ENCODE peak calls at places on chromosome 11, in four cellular contexts. H is tibial nerve, C is kidney, S is uterus. X is an unnamed sample. For H3K36me3, the result is how much of the 10 kb centered on the place peaks cover.

GRCh38 chr11:3732671-3733070 is 61.5 kb upstream of the CHRNA10 start:
- DNase-seq in H (no peak), C (no peak), S (no peak), X (no peak)

GRCh38 chr11:12963789-12964536 is 45.2 kb upstream of the RASSF10 start:
- DNase-seq in H (peak), C (no peak), S (peak), X (peak)

GRCh38 chr11:40203606-40204005 is 1255.8 kb downstream of the LRRC4C start:
- DNase-seq in H (no peak), C (no peak), S (no peak), X (no peak)

GRCh38 chr11:124725719-124726105 is 14.0 kb upstream of the NRGN start:
- DNase-seq in H (no peak), C (no peak), S (no peak), X (no peak)

GRCh38 chr11:28759311-28759710 is 651.1 kb downstream of the METTL15 start:
- DNase-seq in H (no peak), C (no peak), S (no peak), X (peak)

GRCh38 chr11:115869780-115870431 is 365.7 kb upstream of the CADM1 start:
- DNase-seq in H (no peak), C (no peak), S (no peak), X (no peak)

GRCh38 chr11:74956387-74956786 is 7.3 kb downstream of the SPCS2 start:
- DNase-seq in H (no peak), C (no peak), S (no peak), X (no peak)

GRCh38 chr11:65580031-65580692 is 4.3 kb downstream of the EHBP1L1 start:
- DNase-seq in H (no peak), C (no peak), S (no peak), X (no peak)

GRCh38 chr11:18775492-18776292 is 15.9 kb downstream of the PTPN5 start:
- DNase-seq in H (peak), C (peak), S (no peak), X (peak)

GRCh38 chr11:84714316-84714780 is 912.8 kb downstream of the DLG2 start:
- DNase-seq in H (no peak), C (no peak), S (no peak), X (peak)

GRCh38 chr11:116294630-116295029 is 478.2 kb downstream of the BUD13 start:
- DNase-seq in H (no peak), C (no peak), S (no peak), X (no peak)

GRCh38 chr11:10328314-10329090 is 23.6 kb downstream of the ADM start:
- DNase-seq in H (no peak), C (no peak), S (no peak), X (no peak)

GRCh38 chr11:25625094-25625493 is 706.8 kb upstream of the ANO3 start:
- DNase-seq in H (no peak), C (no peak), S (no peak), X (no peak)

DNA sequence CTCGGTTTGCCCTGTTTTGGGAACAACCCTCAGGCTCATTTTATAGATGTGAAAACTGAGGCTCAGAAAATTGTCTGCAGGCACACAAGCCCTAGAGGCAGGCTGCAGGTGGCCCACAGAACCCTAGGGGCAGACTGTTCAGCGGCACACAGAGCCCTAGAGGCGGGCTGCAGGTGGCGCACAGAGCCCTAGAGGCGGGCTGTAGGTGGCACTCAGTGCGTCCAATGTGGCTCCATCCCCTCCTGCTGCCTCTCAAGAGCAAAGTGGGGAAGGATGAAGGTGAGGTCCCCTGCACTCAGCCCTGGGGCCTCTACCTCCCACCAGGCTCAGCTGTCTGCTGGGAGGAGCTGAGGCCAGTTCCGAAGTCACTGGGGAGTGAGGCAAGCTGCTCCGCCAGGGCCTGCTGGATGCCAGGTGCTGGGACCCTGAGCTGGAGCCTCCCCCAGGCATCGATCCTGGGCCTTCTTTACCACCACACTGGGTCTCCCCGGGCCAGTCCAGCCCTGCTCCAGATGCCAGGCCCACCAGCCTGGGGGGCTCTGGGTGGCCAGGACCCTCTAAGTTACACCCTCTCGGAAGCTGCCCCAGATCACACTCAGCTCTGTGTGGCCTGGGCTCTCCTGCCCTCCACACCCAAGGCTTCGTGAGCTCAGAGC is 2.3 kb downstream of the ACY3 start:
- DNase-seq in H (no peak), C (no peak), S (no peak), X (peak)
- TF ChIP-seq CTCF in H (no peak), C (peak), S (no peak), X (peak)

GRCh38 chr11:26960265-26960664 is 33.6 kb upstream of the FIBIN start:
- DNase-seq in H (no peak), C (no peak), S (no peak), X (no peak)

GRCh38 chr11:26963764-26964163 is 30.1 kb upstream of the FIBIN start:
- DNase-seq in H (no peak), C (no peak), S (no peak), X (no peak)

GRCh38 chr11:26958005-26958404 is 35.9 kb upstream of the FIBIN start:
- DNase-seq in H (no peak), C (no peak), S (no peak), X (no peak)

GRCh38 chr11:26953770-26954392 is 40.0 kb upstream of the FIBIN start:
- DNase-seq in H (no peak), C (no peak), S (no peak), X (no peak)

GRCh38 chr11:26958650-26959049 is 35.3 kb upstream of the FIBIN start:
- DNase-seq in H (no peak), C (no peak), S (no peak), X (no peak)
- H3K36me3 ChIP-seq in H (under half), C (under half), S (under half), X (under half)

GRCh38 chr11:118238397-118238796 is 13.6 kb upstream of the JAML start:
- DNase-seq in H (no peak), C (no peak), S (no peak), X (no peak)
- H3K27ac ChIP-seq in H (no peak), C (no peak), S (no peak), X (no peak)

GRCh38 chr11:16041207-16041606 is 315.1 kb downstream of the SOX6 start:
- DNase-seq in H (no peak), C (no peak), S (no peak), X (no peak)
- TF ChIP-seq CTCF in H (no peak), C (no peak), S (no peak), X (no peak)

GRCh38 chr11:67280791-67281551 is 8.1 kb upstream of the ANKRD13D start:
- DNase-seq in H (no peak), C (peak), S (no peak), X (no peak)

GRCh38 chr11:67281552-67282150 is 7.5 kb upstream of the ANKRD13D start:
- DNase-seq in H (no peak), C (peak), S (no peak), X (peak)

GRCh38 chr11:67282155-67282875 is 6.8 kb upstream of the ANKRD13D start:
- DNase-seq in H (no peak), C (peak), S (no peak), X (peak)

GRCh38 chr11:67283490-67283963 is 5.6 kb upstream of the ANKRD13D start:
- DNase-seq in H (no peak), C (no peak), S (no peak), X (peak)

DNA sequence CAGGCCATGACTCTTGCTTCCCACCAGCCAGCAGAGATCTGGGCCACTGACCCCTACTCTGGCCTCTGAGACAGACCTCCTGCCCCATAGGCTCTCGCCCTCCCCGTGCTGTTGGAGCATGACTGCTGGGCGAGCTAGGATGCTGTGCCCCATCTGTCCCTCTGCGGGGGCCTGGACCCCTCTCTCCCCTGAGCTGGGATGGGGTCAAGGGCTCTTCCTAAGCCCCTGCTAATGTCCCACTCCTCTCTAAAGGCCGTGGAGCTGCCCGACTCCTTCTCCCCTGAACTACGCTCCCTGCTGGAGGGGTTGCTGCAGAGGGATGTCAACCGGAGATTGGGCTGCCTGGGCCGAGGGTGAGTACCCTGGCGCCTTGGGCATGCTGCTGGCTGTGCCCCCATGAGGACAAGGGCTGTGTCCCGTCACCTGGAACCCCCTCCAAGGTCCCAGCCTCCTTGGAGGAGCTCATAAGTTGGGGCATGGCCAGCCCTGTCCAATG is 6.2 kb upstream of the ANKRD13D start:
- DNase-seq in H (no peak), C (peak), S (no peak), X (no peak)
- H3K36me3 ChIP-seq in H (half or more), C (under half), S (under half), X (under half)

DNA sequence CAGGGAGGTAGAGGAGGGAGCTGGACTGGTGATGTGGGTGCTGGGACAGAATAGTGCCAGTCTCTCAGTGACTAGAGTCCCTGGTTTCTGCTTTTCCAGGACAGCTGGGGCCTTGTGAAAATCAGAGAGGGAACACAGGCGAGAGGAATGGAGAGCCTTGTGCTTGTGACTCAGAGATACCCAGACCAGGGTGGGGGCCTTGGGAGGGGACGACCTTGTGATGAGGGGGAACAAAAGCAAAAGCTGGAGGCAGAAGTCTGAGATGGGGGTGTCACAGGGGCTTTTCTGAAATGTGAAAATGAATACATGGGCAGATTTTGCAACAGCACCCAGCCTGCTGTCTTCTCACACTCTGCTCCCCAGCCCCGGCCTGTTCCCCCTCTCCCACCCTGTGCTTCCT is 3.4 kb upstream of the NR1H3 start:
- DNase-seq in H (peak), C (no peak), S (peak), X (no peak)
- H3K27ac ChIP-seq in H (peak), C (peak), S (peak), X (peak)

X was measured in body of pancreas.